ENCODE peak calls at places on chromosomes 13 and 19, in four cellular contexts. V is pancreas; O is CD8-positive, alpha-beta T cell; X is neuronal stem cell. D is an unnamed sample. For H3K4me1, the result is how much of the 10 kb centered on the place peaks cover.

GRCh38 chr13:50229935-50230334 is 214.7 kb downstream of the KCNRG start:
- DNase-seq in O (no peak), V (no peak), X (no peak), D (no peak)

GRCh38 chr19:48461982-48462655 is 6.7 kb downstream of the KCNJ14 start:
- DNase-seq in O (no peak), V (no peak), X (no peak), D (no peak)

GRCh38 chr13:43229506-43229905 is 206.1 kb downstream of the DNAJC15 start:
- DNase-seq in X (no peak), O (no peak), V (no peak), D (no peak)

GRCh38 chr13:110182461-110182860 is 124.5 kb downstream of the COL4A1 start:
- DNase-seq in X (no peak), O (no peak), V (no peak), D (no peak)

GRCh38 chr13:108957369-108958012 is 328.1 kb downstream of the MYO16 start:
- DNase-seq in X (no peak), O (no peak), V (no peak), D (no peak)

GRCh38 chr13:30647824-30648521 is 30.3 kb downstream of the USPL1 start:
- DNase-seq in O (no peak), X (no peak), V (no peak), D (no peak)

GRCh38 chr19:18046066-18046718 is 38.2 kb downstream of the ARRDC2 start:
- DNase-seq in O (no peak), V (no peak), X (no peak), D (peak)

GRCh38 chr13:45207319-45207718 is 6.5 kb upstream of the KCTD4 start:
- DNase-seq in X (no peak), O (no peak), V (no peak), D (no peak)

GRCh38 chr13:93200626-93201025 is 26.0 kb upstream of the GPC6 start:
- DNase-seq in O (no peak), X (no peak), V (no peak), D (no peak)

GRCh38 chr13:50026788-50027473 is 11.7 kb downstream of the KCNRG start:
- DNase-seq in O (no peak), V (no peak), X (no peak), D (no peak)

GRCh38 chr13:100443278-100443997 is 145.2 kb downstream of the GGACT start:
- DNase-seq in X (no peak), V (no peak), O (no peak), D (no peak)

GRCh38 chr19:2476451-2477140 is 669 bp downstream of the GADD45B start:
- DNase-seq in V (peak), O (peak), X (no peak), D (no peak)

GRCh38 chr19:46198756-46199155 is 30.8 kb upstream of the IGFL1 start:
- DNase-seq in X (no peak), O (no peak), V (no peak), D (no peak)

GRCh38 chr13:30045916-30046704 is 195.7 kb upstream of the UBL3 start:
- DNase-seq in V (peak), O (no peak), X (no peak), D (no peak)

GRCh38 chr13:21683034-21683733 is 12.3 kb downstream of the FGF9 start:
- DNase-seq in O (no peak), X (no peak), V (no peak), D (no peak)

GRCh38 chr13:113633485-113633873 is 24.5 kb downstream of the ATP4B start:
- DNase-seq in X (no peak), V (no peak), O (no peak), D (no peak)

GRCh38 chr19:16894080-16894479 is 5.3 kb downstream of the F2RL3 start:
- DNase-seq in O (no peak), V (no peak), X (no peak), D (no peak)

GRCh38 chr19:53865918-53866696 is 1.6 kb upstream of the MYADM start:
- DNase-seq in V (peak), X (peak), O (peak), D (peak)

GRCh38 chr13:75195479-75196111 is 286.4 kb downstream of the TBC1D4 start:
- DNase-seq in O (no peak), X (peak), V (no peak), D (no peak)

GRCh38 chr13:39616087-39616694 is 13.2 kb upstream of the LHFPL6 start:
- DNase-seq in O (peak), V (peak), X (peak), D (peak)

GRCh38 chr19:52602931-52603330 is 32.8 kb downstream of the ZNF701 start:
- DNase-seq in X (no peak), O (no peak), V (no peak), D (no peak)

GRCh38 chr19:47231215-47232054 is 436 bp upstream of the BBC3 start:
- DNase-seq in V (peak), X (peak), O (peak), D (no peak)

GRCh38 chr19:11227201-11227886 is 12.1 kb upstream of the ANGPTL8 start:
- DNase-seq in O (no peak), X (no peak), V (no peak), D (no peak)

GRCh38 chr19:5079410-5079774 is 110.5 kb downstream of the KDM4B start:
- DNase-seq in X (no peak), O (no peak), V (no peak), D (no peak)
- H3K4me1 ChIP-seq in X (under half), O (under half), V (under half), D (under half)

GRCh38 chr19:15296353-15296752 is 36.0 kb downstream of the BRD4 start:
- DNase-seq in V (no peak), O (no peak), X (no peak), D (no peak)
- H3K4me1 ChIP-seq in V (under half), O (half or more), X (under half), D (under half)

DNA sequence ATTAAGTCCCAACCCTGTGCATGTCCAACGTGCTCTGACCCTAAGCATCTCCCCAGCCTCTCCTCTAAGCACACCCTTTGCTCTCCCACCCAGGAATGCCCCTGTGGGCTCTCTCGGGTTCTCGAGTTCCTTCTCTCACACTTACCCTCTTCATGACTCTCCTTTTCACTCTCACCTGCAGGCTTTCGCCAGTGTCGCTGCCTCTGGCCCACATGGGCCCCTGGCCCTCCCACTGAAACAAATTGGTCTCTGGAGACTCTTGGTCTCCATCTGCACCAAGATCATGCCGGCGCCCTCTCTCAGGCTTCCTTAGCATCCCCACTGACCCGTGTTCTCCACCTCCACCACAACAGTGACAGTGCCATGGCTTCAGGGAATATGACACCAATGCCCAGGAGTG is 19.6 kb upstream of the SACS start:
- DNase-seq in V (no peak), O (no peak), X (no peak), D (no peak)
- H3K4me1 ChIP-seq in V (under half), O (under half), X (under half), D (under half)

GRCh38 chr19:55640043-55640576 is 692 bp upstream of the ZNF580 start:
- DNase-seq in O (peak), X (no peak), V (peak), D (no peak)
- H3K4me1 ChIP-seq in O (half or more), X (under half), V (under half), D (under half)

GRCh38 chr13:33277946-33278345 is 7.6 kb downstream of the STARD13 start:
- DNase-seq in O (no peak), X (no peak), V (no peak), D (no peak)

GRCh38 chr13:33280550-33280905 is 5.0 kb downstream of the STARD13 start:
- DNase-seq in V (no peak), O (no peak), X (no peak), D (no peak)

GRCh38 chr13:33279898-33280549 is 5.5 kb downstream of the STARD13 start:
- DNase-seq in V (no peak), O (no peak), X (no peak), D (no peak)

GRCh38 chr13:33278923-33279322 is 6.6 kb downstream of the STARD13 start:
- DNase-seq in O (no peak), V (no peak), X (no peak), D (no peak)

GRCh38 chr13:33279414-33279813 is 6.1 kb downstream of the STARD13 start:
- DNase-seq in V (no peak), X (no peak), O (no peak), D (no peak)
- H3K4me1 ChIP-seq in V (under half), X (under half), O (under half), D (under half)

DNA sequence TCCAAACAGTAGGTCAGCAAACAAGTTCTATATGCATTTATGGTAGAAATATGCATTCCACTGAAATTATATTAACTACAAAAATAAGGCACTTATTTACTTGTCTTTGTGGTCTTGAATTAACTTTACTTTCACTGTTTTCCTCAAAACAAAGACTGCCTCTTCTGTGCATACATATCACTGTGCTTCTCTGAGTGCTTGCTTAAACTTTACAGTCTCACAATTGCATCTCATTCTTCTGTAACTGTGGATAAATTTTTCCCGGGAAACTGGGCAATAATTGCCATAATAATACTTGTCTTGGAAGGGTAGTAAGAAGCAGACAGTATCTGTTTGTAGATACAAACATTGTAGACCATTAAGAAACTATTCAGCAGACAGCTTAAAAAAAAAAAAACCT is 38.4 kb downstream of the EFNB2 start:
- DNase-seq in O (no peak), V (no peak), X (no peak), D (no peak)
- H3K4me1 ChIP-seq in O (under half), V (under half), X (under half), D (under half)

DNA sequence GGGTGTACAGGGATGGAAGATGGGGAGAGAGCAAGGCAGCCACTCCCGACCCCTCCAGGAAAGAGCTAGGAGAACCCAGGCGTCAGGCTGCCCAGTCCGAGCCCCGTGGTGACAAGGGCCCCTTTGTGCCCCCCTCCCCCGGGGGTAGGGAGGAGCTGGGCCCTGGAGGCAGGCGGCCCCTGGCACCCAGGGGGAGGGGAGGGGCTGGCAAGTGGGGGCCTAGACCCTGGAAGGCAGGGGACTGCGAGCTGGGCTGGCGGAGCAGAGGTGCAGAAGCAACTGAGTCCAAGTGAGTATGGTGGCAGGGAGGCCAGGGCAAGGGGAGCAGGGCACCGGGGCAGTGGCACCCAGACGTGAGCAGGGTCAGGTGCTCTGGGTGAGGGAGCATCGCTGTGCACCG is at the start of gene MAG:
- DNase-seq in X (no peak), V (no peak), O (no peak), D (no peak)
- H3K4me1 ChIP-seq in X (under half), V (under half), O (under half), D (under half)

DNA sequence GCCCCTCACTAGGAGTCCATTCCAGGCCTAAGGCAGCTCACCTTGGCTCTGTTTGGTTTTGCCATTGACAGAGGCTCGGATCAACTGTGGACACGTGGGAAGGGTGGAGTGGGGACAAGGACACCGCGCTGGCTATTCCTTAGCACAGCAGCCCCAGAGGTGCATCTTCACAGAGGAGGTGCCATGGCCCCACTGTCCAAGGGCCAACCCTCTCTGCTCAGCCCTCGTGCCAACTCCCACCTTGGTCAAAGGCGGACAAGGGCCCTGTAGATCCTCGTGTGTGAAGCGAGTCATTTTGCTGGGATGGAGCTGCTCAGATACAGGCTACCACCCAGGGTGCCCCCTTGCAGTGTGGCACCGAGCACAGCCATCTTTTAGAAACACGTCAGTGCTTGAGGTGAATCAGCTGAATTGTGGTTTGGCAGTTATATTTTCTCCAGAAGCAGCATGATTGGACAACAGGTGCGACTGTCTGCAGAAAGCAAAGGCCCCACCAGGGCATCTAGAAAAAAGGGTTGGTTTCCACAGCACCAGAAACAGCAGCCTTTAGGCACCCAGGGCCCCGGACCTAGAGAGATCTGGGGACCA is 192.1 kb upstream of the GPR12 start:
- DNase-seq in X (no peak), V (no peak), O (no peak), D (no peak)
- H3K4me1 ChIP-seq in X (under half), V (under half), O (under half), D (under half)

DNA sequence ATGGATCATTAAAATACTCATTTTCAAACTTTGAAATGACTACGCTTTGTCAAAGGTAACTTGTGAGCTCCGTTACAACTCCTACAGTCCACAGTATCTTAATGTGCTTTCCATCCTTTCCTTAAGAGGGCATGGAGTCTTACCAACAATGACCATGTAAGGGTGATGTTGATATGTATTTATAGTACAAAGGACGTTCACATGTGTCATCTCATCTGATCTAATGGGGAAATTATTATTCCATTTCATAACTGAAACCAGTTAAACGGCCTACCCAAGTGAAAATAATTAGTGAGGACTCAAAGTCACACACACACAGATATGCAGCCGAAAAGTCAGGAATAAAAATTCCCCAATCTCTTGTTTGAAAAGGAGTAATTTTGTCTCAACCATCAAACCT is 9.6 kb downstream of the USP12 start:
- DNase-seq in X (no peak), V (no peak), O (no peak), D (no peak)
- H3K4me1 ChIP-seq in X (under half), V (under half), O (under half), D (under half)

DNA sequence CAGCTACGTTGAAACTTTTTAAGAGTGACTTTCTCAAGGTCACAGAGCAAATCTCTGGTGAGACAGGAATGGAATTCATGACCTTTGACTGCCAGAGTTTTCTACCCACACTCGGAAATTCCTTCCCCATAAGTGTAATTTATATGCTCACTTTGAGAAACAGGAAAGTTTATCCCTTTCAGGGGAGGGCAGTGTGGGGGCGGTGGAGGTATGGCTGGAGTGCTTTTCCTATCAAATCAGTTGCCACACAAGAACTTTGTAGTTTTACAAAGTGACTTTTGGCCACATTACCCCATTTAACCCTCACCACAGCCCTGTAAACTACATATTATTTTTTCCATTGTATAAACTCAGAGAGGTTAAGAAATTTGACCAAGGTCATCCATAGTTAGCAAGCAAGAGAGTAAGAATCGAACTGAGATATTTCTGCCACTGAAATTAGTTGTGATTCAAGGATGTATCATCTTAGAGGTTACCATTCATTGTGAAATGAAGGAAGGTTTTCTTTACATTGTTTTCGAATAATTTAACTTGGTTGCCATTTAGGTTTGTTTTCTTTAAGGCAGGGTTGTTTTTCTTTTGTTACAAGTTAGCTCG is 5.9 kb downstream of the KLF12 start:
- DNase-seq in X (no peak), V (no peak), O (no peak), D (no peak)
- H3K4me1 ChIP-seq in X (under half), V (under half), O (under half), D (under half)

D was measured in right atrium auricular region.